ENCODE peak calls at places on chromosomes 12 and 14, in seven cellular contexts. Q is A549, B is type B pancreatic cell, Z is RWPE1, I is Calu3, N is retinal pigment epithelial cell, X is omental fat pad. J is an unnamed sample.

GRCh38 chr14:31243860-31244259 is 36.3 kb upstream of the HECTD1 start:
- DNase-seq in Q (no peak), B (no peak), Z (peak), I (peak), N (no peak), X (no peak), J (peak)

GRCh38 chr12:92141585-92142244 is 3.9 kb downstream of the BTG1 start:
- DNase-seq in Q (no peak), B (no peak), Z (no peak), I (no peak), N (no peak), X (no peak), J (no peak)

GRCh38 chr14:104940526-104941150 is 16.0 kb downstream of the PLD4 start:
- DNase-seq in Q (no peak), B (no peak), Z (no peak), I (no peak), N (no peak), X (no peak), J (no peak)

GRCh38 chr14:105879867-105880561 is 353.6 kb downstream of the TMEM121 start:
- DNase-seq in Q (no peak), B (peak), Z (no peak), I (no peak), N (no peak), X (no peak), J (no peak)

GRCh38 chr12:54932691-54933090 is 51.9 kb downstream of the TESPA1 start:
- DNase-seq in Q (no peak), B (no peak), Z (no peak), I (peak), N (no peak), X (no peak), J (peak)

GRCh38 chr14:82398313-82398712 is 864.7 kb upstream of the SEL1L start:
- DNase-seq in Q (no peak), B (no peak), Z (no peak), I (no peak), N (no peak), X (no peak), J (peak)

GRCh38 chr12:72523754-72524153 is 251.6 kb downstream of the TRHDE start:
- DNase-seq in Q (no peak), B (no peak), Z (no peak), I (no peak), N (no peak), X (no peak), J (no peak)

GRCh38 chr12:106584104-106585064 is 1.6 kb downstream of the RFX4 start:
- DNase-seq in Q (peak), B (no peak), Z (no peak), I (peak), N (no peak), X (no peak), J (no peak)

GRCh38 chr12:102067574-102068258 is 5.9 kb upstream of the WASHC3 start:
- DNase-seq in Q (no peak), B (no peak), Z (no peak), I (no peak), N (no peak), X (no peak), J (no peak)

GRCh38 chr14:49977126-49977841 is 84.4 kb downstream of the ARF6 start:
- DNase-seq in Q (no peak), B (no peak), Z (no peak), I (no peak), N (no peak), X (no peak), J (no peak)

GRCh38 chr12:132408001-132408400 is 78.6 kb upstream of the GALNT9 start:
- DNase-seq in Q (no peak), B (no peak), Z (no peak), I (no peak), N (no peak), X (no peak), J (no peak)

GRCh38 chr12:30753761-30754382 is 879 bp downstream of the CAPRIN2 start:
- DNase-seq in Q (no peak), B (no peak), Z (peak), I (peak), N (no peak), X (no peak), J (peak)

GRCh38 chr12:6965026-6965661 is 5.3 kb downstream of the PHB2 start:
- DNase-seq in Q (peak), B (peak), Z (peak), I (peak), N (no peak), X (peak), J (peak)

GRCh38 chr12:128259556-128260070 is 7.4 kb upstream of the TMEM132C start:
- DNase-seq in Q (no peak), B (no peak), Z (no peak), I (no peak), N (no peak), X (peak), J (no peak)

GRCh38 chr14:103194256-103195045 is 71.2 kb downstream of the TNFAIP2 start:
- DNase-seq in Q (no peak), B (no peak), Z (peak), I (no peak), N (no peak), X (no peak), J (peak)

GRCh38 chr14:105330491-105330895 is 15.9 kb downstream of the PACS2 start:
- DNase-seq in Q (no peak), B (no peak), Z (peak), I (peak), N (no peak), X (no peak), J (peak)

GRCh38 chr12:22256076-22256475 is 78.4 kb downstream of the ST8SIA1 start:
- DNase-seq in Q (no peak), B (no peak), Z (no peak), I (no peak), N (no peak), X (no peak), J (no peak)

GRCh38 chr12:90013409-90013808 is 304.8 kb upstream of the ATP2B1 start:
- DNase-seq in Q (no peak), B (no peak), Z (no peak), I (no peak), N (no peak), X (no peak), J (no peak)

GRCh38 chr12:59603735-59604134 is 7.9 kb downstream of the SLC16A7 start:
- DNase-seq in Q (no peak), B (no peak), Z (no peak), I (no peak), N (no peak), X (no peak), J (no peak)

GRCh38 chr14:56494167-56494566 is 85.4 kb upstream of the TMEM260 start:
- DNase-seq in Q (no peak), B (no peak), Z (no peak), I (no peak), N (no peak), X (no peak), J (no peak)

GRCh38 chr14:78143489-78144145 is 26.6 kb upstream of the NRXN3 start:
- DNase-seq in Q (peak), B (no peak), Z (peak), I (no peak), N (no peak), X (no peak), J (peak)

GRCh38 chr14:99497341-99497740 is 16.1 kb downstream of the CCNK start:
- DNase-seq in Q (no peak), B (no peak), Z (no peak), I (no peak), N (no peak), X (no peak), J (no peak)

DNA sequence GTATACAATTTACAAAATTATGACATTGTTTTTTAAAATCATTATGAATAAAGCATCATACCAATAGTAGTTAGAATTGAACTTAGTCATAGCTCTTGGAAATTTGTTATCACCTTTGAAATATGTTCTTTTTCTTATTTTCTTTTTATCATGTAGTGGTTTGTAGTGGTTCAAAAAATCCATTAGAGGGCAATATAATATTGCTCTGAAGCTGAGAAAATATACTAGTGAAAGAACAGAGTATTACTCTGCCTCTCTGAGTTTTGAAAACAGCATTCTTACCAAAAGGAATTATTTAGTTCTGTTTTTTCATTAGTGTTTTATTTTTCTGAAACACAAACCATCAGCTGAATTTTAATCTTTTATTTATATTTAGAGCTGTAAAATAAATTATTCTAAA is 76.2 kb downstream of the PDZRN4 start:
- DNase-seq in Q (no peak), B (no peak), Z (peak), I (no peak), N (no peak), X (no peak), J (no peak)
- TF ChIP-seq CTCF in Q (peak), B (peak), Z (peak), I (no peak), N (peak), X (no peak), J (peak)

GRCh38 chr12:57006809-57007475 is 596 bp upstream of the ZBTB39 start:
- DNase-seq in Q (no peak), B (no peak), Z (no peak), I (no peak), N (no peak), X (no peak), J (no peak)

GRCh38 chr12:57010627-57011224 is 4.4 kb upstream of the ZBTB39 start:
- DNase-seq in Q (no peak), B (no peak), Z (no peak), I (no peak), N (no peak), X (no peak), J (no peak)

GRCh38 chr12:57005980-57006808 is at the start of gene ZBTB39:
- DNase-seq in Q (peak), B (peak), Z (peak), I (peak), N (no peak), X (no peak), J (peak)

GRCh38 chr12:57009949-57010626 is 3.7 kb upstream of the ZBTB39 start:
- DNase-seq in Q (no peak), B (no peak), Z (no peak), I (no peak), N (no peak), X (no peak), J (no peak)

DNA sequence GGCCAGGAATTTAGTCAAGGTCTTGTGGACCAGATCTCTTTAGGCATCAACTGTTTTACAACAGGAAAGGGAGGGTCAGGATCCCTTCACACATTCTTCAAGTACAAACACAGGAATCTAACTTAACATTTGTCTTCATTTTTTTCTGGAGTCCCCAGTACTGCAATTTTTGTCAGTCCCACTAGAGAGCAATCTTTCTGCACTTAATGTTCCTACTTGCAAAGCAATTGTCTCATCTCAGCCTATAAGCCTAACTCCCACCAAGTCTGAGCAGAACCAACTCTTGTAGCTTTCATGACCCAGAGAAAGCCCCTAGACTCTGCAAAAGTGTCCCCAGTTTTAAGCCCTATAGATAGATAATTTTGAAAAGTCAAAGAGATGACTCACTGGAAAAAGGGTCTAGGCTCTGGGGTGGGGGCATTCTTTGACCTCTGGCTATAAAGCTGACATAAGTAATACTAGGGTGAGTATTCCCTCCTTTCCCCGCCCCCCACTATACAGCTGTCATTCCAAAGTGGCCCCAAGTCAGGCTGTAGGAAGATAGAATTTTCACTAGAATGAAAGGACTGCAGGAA is 1.9 kb upstream of the ZBTB39 start:
- DNase-seq in Q (peak), B (no peak), Z (peak), I (peak), N (peak), X (no peak), J (peak)
- TF ChIP-seq CTCF in Q (peak), B (peak), Z (peak), I (no peak), N (peak), X (no peak), J (peak)

DNA sequence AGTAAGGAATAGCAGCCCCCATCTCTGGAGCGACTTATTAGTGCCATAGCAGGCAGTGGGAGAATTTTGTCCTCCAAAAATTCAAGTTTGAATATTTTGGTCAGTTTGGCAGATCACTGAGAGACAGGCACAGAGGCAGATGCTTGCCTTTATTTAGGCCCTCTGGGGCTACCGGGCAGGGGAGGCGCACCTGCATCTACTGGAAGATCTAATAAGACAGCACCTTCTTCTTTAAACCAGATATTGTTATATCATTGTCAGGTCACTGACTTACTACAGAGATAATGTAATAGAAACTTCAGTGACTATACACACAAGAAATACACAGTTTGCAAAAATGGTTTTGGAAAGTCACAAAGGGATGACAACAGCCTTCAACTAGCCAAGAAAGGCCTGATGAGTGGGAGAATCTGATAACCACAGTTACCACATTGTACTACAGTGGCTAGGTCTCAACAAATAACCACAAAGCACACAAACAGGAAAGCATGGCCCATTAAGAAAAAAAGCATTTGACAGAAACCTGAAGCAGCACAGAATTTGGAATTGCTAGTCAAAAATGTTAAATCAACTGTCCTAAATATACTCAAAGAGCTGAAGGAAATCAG is 56.8 kb downstream of the CDK17 start:
- DNase-seq in Q (no peak), B (no peak), Z (no peak), I (no peak), N (no peak), X (no peak), J (no peak)
- TF ChIP-seq CTCF in Q (no peak), B (no peak), Z (no peak), I (no peak), N (no peak), X (no peak), J (no peak)

DNA sequence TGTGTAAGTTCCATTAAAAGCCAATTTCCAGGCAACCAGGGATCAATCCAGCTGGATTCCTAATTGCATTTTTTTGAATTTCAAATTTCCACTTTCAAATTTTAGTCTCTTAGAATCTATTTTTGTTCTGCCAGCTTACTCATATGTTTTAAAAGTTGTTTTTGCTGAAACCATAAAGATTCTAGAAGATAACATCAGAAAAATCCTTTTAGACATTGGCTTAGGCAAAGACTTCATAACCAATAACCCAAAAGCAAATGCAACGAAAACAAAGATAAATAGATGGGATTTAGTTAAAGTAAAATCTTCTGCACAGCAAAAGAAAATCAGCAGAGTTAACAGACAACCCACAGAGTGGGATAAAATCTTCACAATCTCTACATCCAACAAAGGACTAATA is 253.3 kb downstream of the AEBP2 start:
- DNase-seq in Q (no peak), B (no peak), Z (no peak), I (no peak), N (no peak), X (no peak), J (no peak)
- TF ChIP-seq CTCF in Q (no peak), B (no peak), Z (no peak), I (no peak), N (no peak), X (no peak), J (no peak)

GRCh38 chr12:95022477-95022876 is 19.0 kb upstream of the NDUFA12 start:
- DNase-seq in Q (no peak), B (no peak), Z (no peak), I (no peak), N (no peak), X (no peak), J (no peak)
- TF ChIP-seq CTCF in Q (no peak), B (no peak), Z (no peak), I (no peak), N (no peak), X (no peak), J (no peak)

GRCh38 chr14:68713782-68714181 is 79.1 kb downstream of the ZFP36L1 start:
- DNase-seq in Q (no peak), B (no peak), Z (no peak), I (no peak), N (no peak), X (no peak), J (no peak)

GRCh38 chr14:68719634-68720384 is 73.1 kb downstream of the ZFP36L1 start:
- DNase-seq in Q (no peak), B (no peak), Z (no peak), I (no peak), N (no peak), X (no peak), J (no peak)

GRCh38 chr14:68715032-68715924 is 77.6 kb downstream of the ZFP36L1 start:
- DNase-seq in Q (no peak), B (no peak), Z (no peak), I (no peak), N (no peak), X (no peak), J (peak)

GRCh38 chr14:68718033-68718725 is 74.7 kb downstream of the ZFP36L1 start:
- DNase-seq in Q (peak), B (no peak), Z (no peak), I (peak), N (no peak), X (no peak), J (peak)

GRCh38 chr14:68716698-68717097 is 76.2 kb downstream of the ZFP36L1 start:
- DNase-seq in Q (no peak), B (no peak), Z (no peak), I (no peak), N (no peak), X (no peak), J (no peak)
- TF ChIP-seq CTCF in Q (no peak), B (peak), Z (no peak), I (no peak), N (no peak), X (no peak), J (no peak)

DNA sequence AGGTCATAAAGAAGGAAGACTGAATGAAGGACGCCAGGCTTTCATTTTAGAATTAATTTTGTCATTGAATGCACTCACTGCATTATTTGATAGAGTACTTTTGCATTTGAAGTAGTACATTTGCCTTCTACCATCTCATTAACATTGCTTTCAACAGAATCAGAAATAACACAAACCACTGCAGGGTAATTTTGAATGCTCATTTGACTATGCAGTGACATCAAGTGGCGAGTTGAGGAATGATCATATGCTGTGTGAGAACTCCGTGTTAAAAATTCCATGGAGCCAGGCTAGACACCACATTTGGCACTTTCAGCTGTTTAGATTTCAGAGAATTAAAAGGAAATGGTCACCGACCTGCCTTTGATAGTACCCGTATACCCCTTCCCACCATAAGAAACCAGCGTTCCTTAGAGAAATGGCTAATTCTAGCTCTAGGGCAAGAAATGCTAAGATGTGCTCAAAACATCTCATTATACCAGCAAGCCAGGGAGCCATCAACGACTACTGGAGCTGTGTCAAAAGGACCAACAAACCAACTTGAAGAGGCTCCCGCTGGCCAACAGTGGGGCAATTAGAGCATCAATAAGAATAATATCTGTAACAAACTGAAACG is 16.5 kb downstream of the HEBP1 start:
- DNase-seq in Q (peak), B (no peak), Z (peak), I (peak), N (no peak), X (no peak), J (peak)
- TF ChIP-seq CTCF in Q (peak), B (peak), Z (peak), I (peak), N (peak), X (no peak), J (peak)

J was measured in MCF 10A.